ENCODE peak calls at places on chromosomes 13 and 19, in six cellular contexts. M is astrocyte of the spinal cord, D is psoas muscle, F is HCT116, R is tibial nerve, B is AG04449. Q is an unnamed sample.
A peak's percentile ranks its signal among the peaks of the same experiment; 100 is the strongest.

GRCh38 chr13:94568443-94568842 is 27.5 kb downstream of the TGDS start:
- DNase-seq in M (no peak), D (no peak), F (no peak), R (no peak), B (no peak), Q (no peak)

GRCh38 chr19:21468791-21469190 is 36.6 kb upstream of the ZNF429 start:
- DNase-seq in M (no peak), D (no peak), F (no peak), R (no peak), B (no peak), Q (no peak)

GRCh38 chr13:82165396-82166174 is 1716.7 kb downstream of the SLITRK1 start:
- DNase-seq in M (no peak), D (no peak), F (no peak), R (no peak), B (no peak), Q (no peak)

GRCh38 chr19:5536337-5536894 is 31.3 kb downstream of the TINCR start:
- DNase-seq in M (peak; percentile 61), D (peak; percentile 27), F (peak; percentile 51), R (no peak), B (no peak), Q (no peak)

GRCh38 chr13:35475960-35476943 is at the start of gene MAB21L1:
- DNase-seq in M (peak; percentile 62), D (peak; percentile 33), F (no peak), R (peak; percentile 46), B (no peak), Q (no peak)

GRCh38 chr13:49062297-49062896 is 86.7 kb downstream of the FNDC3A start:
- DNase-seq in M (no peak), D (no peak), F (no peak), R (no peak), B (no peak), Q (no peak)

GRCh38 chr13:113209880-113210421 is 538 bp downstream of the CUL4A start:
- DNase-seq in M (peak; percentile 45), D (peak; percentile 59), F (peak; percentile 45), R (no peak), B (no peak), Q (peak; percentile 60)

GRCh38 chr13:33918199-33918932 is 100.4 kb downstream of the RFC3 start:
- DNase-seq in M (peak; percentile 69), D (peak; percentile 12), F (no peak), R (no peak), B (no peak), Q (no peak)

GRCh38 chr13:26036383-26036782 is 15.4 kb downstream of the SHISA2 start:
- DNase-seq in M (no peak), D (no peak), F (no peak), R (no peak), B (no peak), Q (no peak)

GRCh38 chr19:42074513-42075363 is 1.2 kb upstream of the ZNF574 start:
- DNase-seq in M (no peak), D (no peak), F (no peak), R (no peak), B (no peak), Q (no peak)

GRCh38 chr19:34838753-34839431 is 65.9 kb upstream of the ZNF599 start:
- DNase-seq in M (no peak), D (peak; percentile 18), F (no peak), R (no peak), B (no peak), Q (no peak)

GRCh38 chr19:6712231-6712630 is 8.2 kb downstream of the C3 start:
- DNase-seq in M (no peak), D (no peak), F (no peak), R (no peak), B (no peak), Q (no peak)

GRCh38 chr19:41705393-41706174 is 2.8 kb upstream of the CEACAM5 start:
- DNase-seq in M (no peak), D (no peak), F (no peak), R (no peak), B (no peak), Q (no peak)

GRCh38 chr13:93172109-93172508 is 54.5 kb upstream of the GPC6 start:
- DNase-seq in M (no peak), D (no peak), F (no peak), R (no peak), B (no peak), Q (no peak)

GRCh38 chr19:7288977-7289376 is 5.2 kb downstream of the INSR start:
- DNase-seq in M (no peak), D (no peak), F (no peak), R (no peak), B (no peak), Q (no peak)

GRCh38 chr19:1468274-1469199 is 10.5 kb downstream of the C19orf25 start:
- DNase-seq in M (no peak), D (peak; percentile 32), F (no peak), R (no peak), B (no peak), Q (no peak)

GRCh38 chr19:31253816-31254551 is 95.3 kb downstream of the TSHZ3 start:
- DNase-seq in M (peak; percentile 45), D (peak; percentile 37), F (no peak), R (no peak), B (no peak), Q (no peak)

GRCh38 chr19:14450168-14450874 is 17.2 kb downstream of the PKN1 start:
- DNase-seq in M (no peak), D (peak; percentile 41), F (peak; percentile 87), R (no peak), B (no peak), Q (no peak)

GRCh38 chr19:14544977-14545715 is 15.8 kb downstream of the TECR start:
- DNase-seq in M (no peak), D (peak; percentile 92), F (no peak), R (no peak), B (no peak), Q (peak; percentile 46)

GRCh38 chr19:21611659-21612402 is 106.4 kb downstream of the ZNF429 start:
- DNase-seq in M (no peak), D (no peak), F (no peak), R (no peak), B (no peak), Q (no peak)

GRCh38 chr19:6271251-6271650 is 8.5 kb downstream of the MLLT1 start:
- DNase-seq in M (no peak), D (no peak), F (no peak), R (no peak), B (no peak), Q (no peak)

GRCh38 chr13:53200075-53200474 is 171.5 kb downstream of the OLFM4 start:
- DNase-seq in M (no peak), D (no peak), F (no peak), R (no peak), B (no peak), Q (no peak)

GRCh38 chr13:53198699-53199098 is 170.1 kb downstream of the OLFM4 start:
- DNase-seq in M (no peak), D (no peak), F (no peak), R (no peak), B (no peak), Q (no peak)

GRCh38 chr13:53198017-53198416 is 169.4 kb downstream of the OLFM4 start:
- DNase-seq in M (no peak), D (no peak), F (no peak), R (no peak), B (no peak), Q (no peak)

GRCh38 chr13:53201454-53202225 is 173.0 kb downstream of the OLFM4 start:
- DNase-seq in M (no peak), D (peak; percentile 9), F (no peak), R (no peak), B (no peak), Q (no peak)

GRCh38 chr13:53200498-53201453 is 172.2 kb downstream of the OLFM4 start:
- DNase-seq in M (no peak), D (peak; percentile 41), F (no peak), R (no peak), B (no peak), Q (no peak)
- TF ChIP-seq CTCF in M (peak; percentile 25), D (peak; percentile 27), F (peak; percentile 3), R (peak; percentile 40), B (peak; percentile 54), Q (peak; percentile 2)

GRCh38 chr19:3595521-3596061 is 10.3 kb downstream of the GIPC3 start:
- DNase-seq in M (no peak), D (no peak), F (no peak), R (no peak), B (no peak), Q (no peak)

GRCh38 chr19:3589949-3590348 is 4.7 kb downstream of the GIPC3 start:
- DNase-seq in M (no peak), D (no peak), F (no peak), R (no peak), B (no peak), Q (no peak)

GRCh38 chr19:3591876-3592613 is 6.8 kb downstream of the GIPC3 start:
- DNase-seq in M (no peak), D (no peak), F (no peak), R (no peak), B (no peak), Q (no peak)

GRCh38 chr19:3590991-3591659 is 5.8 kb downstream of the GIPC3 start:
- DNase-seq in M (no peak), D (no peak), F (no peak), R (no peak), B (no peak), Q (no peak)

DNA sequence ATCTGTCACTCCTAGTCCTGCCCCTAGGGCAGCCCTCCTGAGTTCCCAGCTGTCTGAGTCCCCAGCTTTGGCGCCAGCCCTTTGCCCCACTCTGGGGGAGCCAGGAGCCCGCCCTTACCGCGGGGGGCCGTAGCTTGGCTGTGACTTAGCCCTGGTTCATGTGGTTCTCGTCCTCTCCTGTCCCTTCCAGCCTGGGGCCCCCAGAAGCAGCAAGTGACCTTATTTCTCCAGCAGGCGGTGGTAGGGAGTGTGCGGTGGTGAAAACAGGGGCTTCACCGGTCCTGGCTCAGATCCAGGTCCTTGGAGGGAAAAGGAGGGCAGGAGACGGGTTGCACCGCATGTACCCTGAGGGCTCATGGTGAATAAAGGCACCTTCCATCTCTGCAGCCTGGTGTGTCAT is 7.9 kb downstream of the GIPC3 start:
- DNase-seq in M (no peak), D (no peak), F (no peak), R (no peak), B (no peak), Q (no peak)
- TF ChIP-seq CTCF in M (no peak), D (no peak), F (peak; percentile 2), R (no peak), B (no peak), Q (no peak)

GRCh38 chr13:71285700-71286099 is 581.3 kb downstream of the DACH1 start:
- DNase-seq in M (no peak), D (no peak), F (no peak), R (no peak), B (no peak), Q (no peak)
- TF ChIP-seq CTCF in M (no peak), D (no peak), F (no peak), R (no peak), B (no peak), Q (no peak)

GRCh38 chr19:27972291-27973040 is 1240.5 kb downstream of the UQCRFS1 start:
- DNase-seq in M (peak; percentile 58), D (no peak), F (no peak), R (no peak), B (no peak), Q (no peak)

GRCh38 chr19:27975419-27976005 is 1237.4 kb downstream of the UQCRFS1 start:
- DNase-seq in M (no peak), D (no peak), F (no peak), R (no peak), B (no peak), Q (no peak)

GRCh38 chr19:27971071-27971470 is 1241.9 kb downstream of the UQCRFS1 start:
- DNase-seq in M (no peak), D (no peak), F (no peak), R (no peak), B (no peak), Q (no peak)

GRCh38 chr19:27971869-27972268 is 1241.1 kb downstream of the UQCRFS1 start:
- DNase-seq in M (no peak), D (no peak), F (no peak), R (no peak), B (no peak), Q (no peak)

GRCh38 chr19:27974082-27974513 is 1238.9 kb downstream of the UQCRFS1 start:
- DNase-seq in M (peak; percentile 24), D (no peak), F (no peak), R (no peak), B (no peak), Q (no peak)
- TF ChIP-seq CTCF in M (peak; percentile 65), D (peak; percentile 30), F (peak; percentile 27), R (no peak), B (no peak), Q (no peak)